ENCODE peak calls at places on chromosomes 11 and 22, in ten cellular contexts. M is neural progenitor cell, F is IMR-90, N is GM12865, O is AG09309, C is mucosa of descending colon, P is GM13977, S is astrocyte of the spinal cord, W is brain microvascular endothelial cell, B is body of pancreas. V is an unnamed sample.

GRCh38 chr22:30325724-30326703 is 727 bp downstream of the TBC1D10A start:
- DNase-seq in M (peak), F (no peak), N (peak), O (no peak), C (peak), P (peak), S (no peak), W (no peak), B (peak), V (peak)

GRCh38 chr11:3866836-3867208 is 11.4 kb downstream of the STIM1 start:
- DNase-seq in M (no peak), F (no peak), N (no peak), O (no peak), C (no peak), P (no peak), S (no peak), W (no peak), B (no peak), V (no peak)

GRCh38 chr11:95068549-95068948 is 1.8 kb downstream of the SRSF8 start:
- DNase-seq in M (peak), F (peak), N (peak), O (peak), C (peak), P (peak), S (peak), W (peak), B (peak), V (peak)

GRCh38 chr11:19220903-19221682 is 19.3 kb upstream of the CSRP3 start:
- DNase-seq in M (no peak), F (no peak), N (no peak), O (no peak), C (no peak), P (no peak), S (no peak), W (no peak), B (peak), V (no peak)

GRCh38 chr11:71119656-71120269 is 132.6 kb downstream of the SHANK2 start:
- DNase-seq in M (no peak), F (no peak), N (no peak), O (no peak), C (no peak), P (no peak), S (no peak), W (no peak), B (no peak), V (no peak)

GRCh38 chr11:19727246-19727645 is 14.6 kb downstream of the NAV2 start:
- DNase-seq in M (no peak), F (peak), N (no peak), O (no peak), C (no peak), P (no peak), S (peak), W (peak), B (no peak), V (no peak)

GRCh38 chr11:117868815-117869642 is 7.4 kb downstream of the FXYD6 start:
- DNase-seq in M (no peak), F (no peak), N (no peak), O (no peak), C (no peak), P (no peak), S (no peak), W (no peak), B (no peak), V (no peak)

GRCh38 chr11:57711414-57712255 is at the start of gene MED19:
- DNase-seq in M (peak), F (peak), N (peak), O (peak), C (peak), P (peak), S (peak), W (peak), B (peak), V (peak)

GRCh38 chr11:124839051-124839971 is 25.9 kb upstream of the ROBO3 start:
- DNase-seq in M (peak), F (no peak), N (no peak), O (no peak), C (peak), P (peak), S (no peak), W (no peak), B (peak), V (peak)

GRCh38 chr11:35208795-35209194 is 69.8 kb downstream of the CD44 start:
- DNase-seq in M (no peak), F (no peak), N (no peak), O (no peak), C (no peak), P (no peak), S (no peak), W (no peak), B (no peak), V (no peak)

GRCh38 chr11:118111744-118112035 is 24.9 kb upstream of the SMIM35 start:
- DNase-seq in M (no peak), F (no peak), N (no peak), O (no peak), C (no peak), P (no peak), S (no peak), W (no peak), B (no peak), V (no peak)

GRCh38 chr22:39150848-39151215 is 1.6 kb downstream of the CBX7 start:
- DNase-seq in M (no peak), F (no peak), N (no peak), O (no peak), C (peak), P (no peak), S (no peak), W (no peak), B (no peak), V (no peak)

GRCh38 chr22:32318361-32318760 is 39.3 kb upstream of the RFPL3 start:
- DNase-seq in M (no peak), F (no peak), N (no peak), O (no peak), C (no peak), P (no peak), S (no peak), W (no peak), B (no peak), V (no peak)

GRCh38 chr11:25733777-25734176 is 598.2 kb upstream of the ANO3 start:
- DNase-seq in M (no peak), F (no peak), N (no peak), O (no peak), C (no peak), P (no peak), S (no peak), W (no peak), B (no peak), V (no peak)

GRCh38 chr11:84829162-84829561 is 798.0 kb downstream of the DLG2 start:
- DNase-seq in M (no peak), F (no peak), N (no peak), O (no peak), C (no peak), P (no peak), S (no peak), W (no peak), B (no peak), V (no peak)
- TF ChIP-seq CTCF in M (no peak), F (no peak), N (no peak), O (no peak), C (no peak), P (no peak), S (no peak), W (no peak), B (no peak), V (no peak)

GRCh38 chr11:59200421-59200746 is 12.3 kb downstream of the MPEG1 start:
- DNase-seq in M (no peak), F (no peak), N (peak), O (no peak), C (no peak), P (no peak), S (no peak), W (no peak), B (no peak), V (no peak)

GRCh38 chr11:59199546-59200420 is 12.9 kb downstream of the MPEG1 start:
- DNase-seq in M (no peak), F (no peak), N (peak), O (no peak), C (no peak), P (peak), S (no peak), W (no peak), B (no peak), V (no peak)

GRCh38 chr11:59204736-59205135 is 8.0 kb downstream of the MPEG1 start:
- DNase-seq in M (no peak), F (peak), N (no peak), O (no peak), C (no peak), P (no peak), S (no peak), W (no peak), B (no peak), V (no peak)

GRCh38 chr11:59197990-59198389 is 14.7 kb downstream of the MPEG1 start:
- DNase-seq in M (no peak), F (peak), N (no peak), O (peak), C (no peak), P (no peak), S (peak), W (peak), B (peak), V (no peak)

DNA sequence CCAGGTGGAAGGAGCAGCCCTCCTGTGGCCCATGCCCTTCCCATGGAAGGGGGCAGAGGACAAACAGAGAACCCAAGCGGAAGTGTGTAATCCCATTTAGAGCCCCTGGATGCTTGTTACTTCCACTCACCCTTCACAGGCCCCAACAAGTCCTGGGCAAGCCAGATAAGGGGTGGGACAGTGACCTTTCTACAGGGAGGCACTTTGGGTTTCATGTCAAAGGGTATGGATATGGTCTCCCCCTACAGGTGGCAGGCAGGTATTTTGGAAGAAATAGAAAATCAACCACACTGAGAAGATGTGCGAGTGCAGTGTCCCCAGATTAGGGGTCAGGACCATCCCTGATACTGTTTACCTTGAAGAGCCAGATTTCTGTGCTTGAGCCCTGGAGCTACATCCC is 11.4 kb downstream of the MPEG1 start:
- DNase-seq in M (no peak), F (no peak), N (peak), O (no peak), C (no peak), P (no peak), S (no peak), W (no peak), B (no peak), V (no peak)
- TF ChIP-seq CTCF in M (peak), F (no peak), N (peak), O (no peak), C (no peak), P (peak), S (peak), W (peak), B (no peak), V (no peak)

DNA sequence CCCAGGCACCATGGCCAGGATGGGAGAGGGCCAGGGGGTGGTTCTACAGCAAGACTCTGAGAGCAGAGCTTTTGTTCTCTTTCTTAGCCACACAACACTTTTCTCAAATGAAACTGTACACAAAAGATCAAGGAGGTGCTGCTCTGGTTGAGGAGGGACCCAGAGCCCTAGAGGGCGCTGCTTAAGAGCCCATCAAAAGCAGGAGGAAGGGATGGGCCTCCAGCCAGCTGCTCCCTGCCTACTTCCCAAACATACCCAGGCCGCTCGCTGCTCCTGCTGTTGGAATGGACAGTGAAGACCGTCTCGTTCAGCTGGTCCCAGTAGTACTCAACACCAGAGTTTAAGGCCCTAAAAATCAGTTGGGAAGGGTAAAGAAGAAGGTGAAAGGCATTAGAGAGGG is 18.4 kb upstream of the CHRM4 start:
- DNase-seq in M (peak), F (no peak), N (no peak), O (no peak), C (no peak), P (no peak), S (peak), W (no peak), B (no peak), V (no peak)
- TF ChIP-seq CTCF in M (peak), F (peak), N (no peak), O (no peak), C (no peak), P (no peak), S (peak), W (peak), B (no peak), V (no peak)

GRCh38 chr11:62143727-62144126 is 19.9 kb downstream of the INCENP start:
- DNase-seq in M (no peak), F (no peak), N (no peak), O (no peak), C (no peak), P (no peak), S (no peak), W (no peak), B (no peak), V (no peak)
- TF ChIP-seq CTCF in M (no peak), F (peak), N (no peak), O (peak), C (no peak), P (no peak), S (peak), W (peak), B (no peak), V (no peak)

GRCh38 chr11:47551086-47551485 is 1.8 kb downstream of the CELF1 start:
- DNase-seq in M (peak), F (peak), N (peak), O (no peak), C (no peak), P (peak), S (no peak), W (no peak), B (no peak), V (no peak)
- TF ChIP-seq CTCF in M (peak), F (peak), N (peak), O (peak), C (no peak), P (no peak), S (peak), W (peak), B (no peak), V (no peak)

GRCh38 chr11:63913866-63914830 is 2.8 kb downstream of the RCOR2 start:
- DNase-seq in M (no peak), F (no peak), N (no peak), O (no peak), C (no peak), P (no peak), S (no peak), W (no peak), B (no peak), V (no peak)

GRCh38 chr11:63914896-63915681 is 1.9 kb downstream of the RCOR2 start:
- DNase-seq in M (peak), F (no peak), N (no peak), O (no peak), C (no peak), P (no peak), S (no peak), W (no peak), B (no peak), V (peak)

GRCh38 chr11:63916837-63917684 is at the start of gene RCOR2:
- DNase-seq in M (peak), F (peak), N (peak), O (no peak), C (peak), P (peak), S (peak), W (peak), B (peak), V (peak)

GRCh38 chr11:63917685-63918523 is 940 bp upstream of the RCOR2 start:
- DNase-seq in M (peak), F (no peak), N (peak), O (no peak), C (peak), P (peak), S (peak), W (no peak), B (peak), V (peak)

GRCh38 chr11:63915961-63916836 is 765 bp downstream of the RCOR2 start:
- DNase-seq in M (peak), F (no peak), N (peak), O (no peak), C (peak), P (peak), S (no peak), W (no peak), B (peak), V (peak)
- TF ChIP-seq CTCF in M (peak), F (peak), N (peak), O (peak), C (peak), P (peak), S (peak), W (peak), B (peak), V (peak)

GRCh38 chr11:103862827-103863213 is 173.6 kb upstream of the DDI1 start:
- DNase-seq in M (peak), F (no peak), N (no peak), O (no peak), C (no peak), P (no peak), S (no peak), W (no peak), B (no peak), V (no peak)

GRCh38 chr11:103867481-103867880 is 169.0 kb upstream of the DDI1 start:
- DNase-seq in M (no peak), F (no peak), N (no peak), O (no peak), C (no peak), P (no peak), S (no peak), W (no peak), B (no peak), V (no peak)

GRCh38 chr11:103863497-103863896 is 172.9 kb upstream of the DDI1 start:
- DNase-seq in M (no peak), F (peak), N (no peak), O (no peak), C (no peak), P (no peak), S (peak), W (peak), B (no peak), V (no peak)

GRCh38 chr11:103862049-103862826 is 174.2 kb upstream of the DDI1 start:
- DNase-seq in M (no peak), F (no peak), N (peak), O (no peak), C (no peak), P (no peak), S (no peak), W (no peak), B (no peak), V (peak)
- TF ChIP-seq CTCF in M (no peak), F (no peak), N (no peak), O (no peak), C (no peak), P (peak), S (no peak), W (no peak), B (no peak), V (no peak)

GRCh38 chr11:36300651-36301050 is 4.6 kb downstream of the PRR5L start:
- DNase-seq in M (no peak), F (peak), N (no peak), O (no peak), C (peak), P (no peak), S (peak), W (no peak), B (peak), V (no peak)

GRCh38 chr11:36296925-36297604 is 977 bp downstream of the PRR5L start:
- DNase-seq in M (no peak), F (peak), N (no peak), O (peak), C (peak), P (no peak), S (peak), W (peak), B (no peak), V (no peak)

GRCh38 chr11:36292311-36292722 is 3.1 kb upstream of the COMMD9 start:
- DNase-seq in M (peak), F (peak), N (peak), O (no peak), C (peak), P (peak), S (peak), W (no peak), B (no peak), V (no peak)

GRCh38 chr11:36295926-36296325 is at the start of gene PRR5L:
- DNase-seq in M (peak), F (no peak), N (no peak), O (no peak), C (no peak), P (no peak), S (no peak), W (no peak), B (no peak), V (no peak)
- TF ChIP-seq CTCF in M (no peak), F (no peak), N (no peak), O (no peak), C (no peak), P (no peak), S (no peak), W (no peak), B (no peak), V (no peak)

GRCh38 chr11:128548655-128549255 is 38.6 kb downstream of the ETS1 start:
- DNase-seq in M (peak), F (peak), N (no peak), O (no peak), C (peak), P (peak), S (no peak), W (no peak), B (peak), V (peak)
- TF ChIP-seq CTCF in M (no peak), F (no peak), N (no peak), O (no peak), C (no peak), P (no peak), S (no peak), W (peak), B (no peak), V (no peak)

DNA sequence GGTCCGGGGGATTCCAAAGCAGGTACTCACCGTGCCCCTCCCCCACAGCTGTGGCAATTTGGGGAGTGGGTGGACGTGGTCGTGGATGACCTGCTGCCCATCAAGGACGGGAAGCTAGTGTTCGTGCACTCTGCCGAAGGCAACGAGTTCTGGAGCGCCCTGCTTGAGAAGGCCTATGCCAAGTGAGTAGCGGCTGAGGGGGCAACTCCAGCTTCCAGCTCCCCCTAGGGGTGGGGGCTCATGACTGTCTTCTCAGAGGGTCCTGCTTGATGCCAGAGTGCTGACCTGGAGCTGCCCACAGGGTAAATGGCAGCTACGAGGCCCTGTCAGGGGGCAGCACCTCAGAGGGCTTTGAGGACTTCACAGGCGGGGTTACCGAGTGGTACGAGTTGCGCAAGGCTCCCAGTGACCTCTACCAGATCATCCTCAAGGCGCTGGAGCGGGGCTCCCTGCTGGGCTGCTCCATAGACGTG is 4.2 kb downstream of the CAPN1 start:
- DNase-seq in M (no peak), F (no peak), N (no peak), O (no peak), C (no peak), P (no peak), S (no peak), W (no peak), B (peak), V (no peak)
- TF ChIP-seq CTCF in M (no peak), F (no peak), N (peak), O (no peak), C (no peak), P (peak), S (peak), W (peak), B (no peak), V (no peak)

V was measured in nephron progenitor cell.